ENCODE peak calls at places on chromosomes 4 and X, in ten cellular contexts. One of them, this sample, is unnamed.
A peak's percentile ranks its signal among the peaks of the same experiment; 100 is the strongest.

GRCh38 chr4:4417886-4418285 is 31.0 kb downstream of the NSG1 start:
- DNase-seq in activated T-cell treated with anti-CD3 and anti-CD28 coated beads for 24 hours: no peak
- DNase-seq in RPMI7951: no peak
- DNase-seq in HFF-Myc: no peak
- DNase-seq in Right ventricle myocardium superior: no peak
- DNase-seq in activated CD4-positive, alpha-beta T cell treated with anti-CD3 and anti-CD28 coated beads, Interleukin-2, amount 50 U/mL, for 4 hours: no peak
- DNase-seq in RWPE1: no peak
- DNase-seq in ascending aorta: no peak
- DNase-seq in islet precursor cell: peak; percentile 40
- DNase-seq in HT-29: no peak
- DNase-seq in this sample: no peak

GRCh38 chrX:1390621-1391369 is 1.1 kb downstream of the SLC25A6 start:
- DNase-seq in activated T-cell treated with anti-CD3 and anti-CD28 coated beads for 24 hours: no peak
- DNase-seq in RPMI7951: no peak
- DNase-seq in HFF-Myc: no peak
- DNase-seq in Right ventricle myocardium superior: peak; percentile 52
- DNase-seq in activated CD4-positive, alpha-beta T cell treated with anti-CD3 and anti-CD28 coated beads, Interleukin-2, amount 50 U/mL, for 4 hours: no peak
- DNase-seq in RWPE1: no peak
- DNase-seq in ascending aorta: peak; percentile 59
- DNase-seq in islet precursor cell: peak; percentile 39
- DNase-seq in HT-29: no peak
- DNase-seq in this sample: no peak

GRCh38 chr4:153082322-153083301 is 121.6 kb upstream of the TRIM2 start:
- DNase-seq in activated T-cell treated with anti-CD3 and anti-CD28 coated beads for 24 hours: no peak
- DNase-seq in RPMI7951: peak; percentile 35
- DNase-seq in HFF-Myc: no peak
- DNase-seq in Right ventricle myocardium superior: no peak
- DNase-seq in activated CD4-positive, alpha-beta T cell treated with anti-CD3 and anti-CD28 coated beads, Interleukin-2, amount 50 U/mL, for 4 hours: peak; percentile 12
- DNase-seq in RWPE1: no peak
- DNase-seq in ascending aorta: no peak
- DNase-seq in islet precursor cell: no peak
- DNase-seq in HT-29: no peak
- DNase-seq in this sample: no peak

GRCh38 chrX:107597264-107597663 is 31.0 kb upstream of the PRPS1 start:
- DNase-seq in activated T-cell treated with anti-CD3 and anti-CD28 coated beads for 24 hours: no peak
- DNase-seq in RPMI7951: no peak
- DNase-seq in HFF-Myc: no peak
- DNase-seq in Right ventricle myocardium superior: no peak
- DNase-seq in activated CD4-positive, alpha-beta T cell treated with anti-CD3 and anti-CD28 coated beads, Interleukin-2, amount 50 U/mL, for 4 hours: no peak
- DNase-seq in RWPE1: no peak
- DNase-seq in ascending aorta: no peak
- DNase-seq in islet precursor cell: no peak
- DNase-seq in HT-29: no peak
- DNase-seq in this sample: no peak

GRCh38 chr4:2341911-2342652 is 76.4 kb downstream of the ZFYVE28 start:
- DNase-seq in activated T-cell treated with anti-CD3 and anti-CD28 coated beads for 24 hours: no peak
- DNase-seq in RPMI7951: no peak
- DNase-seq in HFF-Myc: no peak
- DNase-seq in Right ventricle myocardium superior: peak; percentile 13
- DNase-seq in activated CD4-positive, alpha-beta T cell treated with anti-CD3 and anti-CD28 coated beads, Interleukin-2, amount 50 U/mL, for 4 hours: no peak
- DNase-seq in RWPE1: no peak
- DNase-seq in ascending aorta: peak; percentile 55
- DNase-seq in islet precursor cell: peak; percentile 49
- DNase-seq in HT-29: no peak
- DNase-seq in this sample: no peak

GRCh38 chr4:86496094-86497060 is 97.7 kb upstream of the PTPN13 start:
- DNase-seq in activated T-cell treated with anti-CD3 and anti-CD28 coated beads for 24 hours: no peak
- DNase-seq in RPMI7951: peak; percentile 36
- DNase-seq in HFF-Myc: no peak
- DNase-seq in Right ventricle myocardium superior: no peak
- DNase-seq in activated CD4-positive, alpha-beta T cell treated with anti-CD3 and anti-CD28 coated beads, Interleukin-2, amount 50 U/mL, for 4 hours: peak; percentile 10
- DNase-seq in RWPE1: peak; percentile 70
- DNase-seq in ascending aorta: peak; percentile 67
- DNase-seq in islet precursor cell: no peak
- DNase-seq in HT-29: peak; percentile 63
- DNase-seq in this sample: peak; percentile 15

GRCh38 chr4:8391972-8392371 is 48.6 kb downstream of the ACOX3 start:
- DNase-seq in activated T-cell treated with anti-CD3 and anti-CD28 coated beads for 24 hours: no peak
- DNase-seq in RPMI7951: peak; percentile 91
- DNase-seq in HFF-Myc: peak; percentile 79
- DNase-seq in Right ventricle myocardium superior: no peak
- DNase-seq in activated CD4-positive, alpha-beta T cell treated with anti-CD3 and anti-CD28 coated beads, Interleukin-2, amount 50 U/mL, for 4 hours: no peak
- DNase-seq in RWPE1: no peak
- DNase-seq in ascending aorta: no peak
- DNase-seq in islet precursor cell: no peak
- DNase-seq in HT-29: peak; percentile 48
- DNase-seq in this sample: peak; percentile 50

GRCh38 chr4:88759039-88759631 is 61.5 kb upstream of the NAP1L5 start:
- DNase-seq in activated T-cell treated with anti-CD3 and anti-CD28 coated beads for 24 hours: no peak
- DNase-seq in RPMI7951: no peak
- DNase-seq in HFF-Myc: peak; percentile 15
- DNase-seq in Right ventricle myocardium superior: no peak
- DNase-seq in activated CD4-positive, alpha-beta T cell treated with anti-CD3 and anti-CD28 coated beads, Interleukin-2, amount 50 U/mL, for 4 hours: no peak
- DNase-seq in RWPE1: no peak
- DNase-seq in ascending aorta: no peak
- DNase-seq in islet precursor cell: peak; percentile 73
- DNase-seq in HT-29: no peak
- DNase-seq in this sample: peak; percentile 4

GRCh38 chr4:67198757-67199156 is 346.5 kb downstream of the CENPC start:
- DNase-seq in activated T-cell treated with anti-CD3 and anti-CD28 coated beads for 24 hours: no peak
- DNase-seq in RPMI7951: no peak
- DNase-seq in HFF-Myc: no peak
- DNase-seq in Right ventricle myocardium superior: no peak
- DNase-seq in activated CD4-positive, alpha-beta T cell treated with anti-CD3 and anti-CD28 coated beads, Interleukin-2, amount 50 U/mL, for 4 hours: no peak
- DNase-seq in RWPE1: peak; percentile 1
- DNase-seq in ascending aorta: no peak
- DNase-seq in islet precursor cell: no peak
- DNase-seq in HT-29: peak; percentile 52
- DNase-seq in this sample: peak; percentile 32

GRCh38 chr4:168509786-168510185 is 12.9 kb downstream of the PALLD start:
- DNase-seq in activated T-cell treated with anti-CD3 and anti-CD28 coated beads for 24 hours: peak; percentile 39
- DNase-seq in RPMI7951: no peak
- DNase-seq in HFF-Myc: no peak
- DNase-seq in Right ventricle myocardium superior: no peak
- DNase-seq in activated CD4-positive, alpha-beta T cell treated with anti-CD3 and anti-CD28 coated beads, Interleukin-2, amount 50 U/mL, for 4 hours: peak; percentile 1
- DNase-seq in RWPE1: no peak
- DNase-seq in ascending aorta: no peak
- DNase-seq in islet precursor cell: no peak
- DNase-seq in HT-29: no peak
- DNase-seq in this sample: no peak

GRCh38 chrX:121949041-121949760 is 901.8 kb downstream of the GLUD2 start:
- DNase-seq in activated T-cell treated with anti-CD3 and anti-CD28 coated beads for 24 hours: no peak
- DNase-seq in RPMI7951: peak; percentile 11
- DNase-seq in HFF-Myc: no peak
- DNase-seq in Right ventricle myocardium superior: no peak
- DNase-seq in activated CD4-positive, alpha-beta T cell treated with anti-CD3 and anti-CD28 coated beads, Interleukin-2, amount 50 U/mL, for 4 hours: no peak
- DNase-seq in RWPE1: no peak
- DNase-seq in ascending aorta: no peak
- DNase-seq in islet precursor cell: no peak
- DNase-seq in HT-29: no peak
- DNase-seq in this sample: no peak

GRCh38 chr4:102862747-102863146 is 6.0 kb upstream of the CISD2 start:
- DNase-seq in activated T-cell treated with anti-CD3 and anti-CD28 coated beads for 24 hours: no peak
- DNase-seq in RPMI7951: no peak
- DNase-seq in HFF-Myc: no peak
- DNase-seq in Right ventricle myocardium superior: no peak
- DNase-seq in activated CD4-positive, alpha-beta T cell treated with anti-CD3 and anti-CD28 coated beads, Interleukin-2, amount 50 U/mL, for 4 hours: no peak
- DNase-seq in RWPE1: no peak
- DNase-seq in ascending aorta: no peak
- DNase-seq in islet precursor cell: no peak
- DNase-seq in HT-29: no peak
- DNase-seq in this sample: no peak

GRCh38 chrX:26328610-26329319 is 112.8 kb downstream of the MAGEB5 start:
- DNase-seq in activated T-cell treated with anti-CD3 and anti-CD28 coated beads for 24 hours: no peak
- DNase-seq in RPMI7951: no peak
- DNase-seq in HFF-Myc: no peak
- DNase-seq in Right ventricle myocardium superior: no peak
- DNase-seq in activated CD4-positive, alpha-beta T cell treated with anti-CD3 and anti-CD28 coated beads, Interleukin-2, amount 50 U/mL, for 4 hours: no peak
- DNase-seq in RWPE1: no peak
- DNase-seq in ascending aorta: no peak
- DNase-seq in islet precursor cell: no peak
- DNase-seq in HT-29: no peak
- DNase-seq in this sample: no peak

GRCh38 chr4:67575232-67575888 is 16.8 kb downstream of the STAP1 start:
- DNase-seq in activated T-cell treated with anti-CD3 and anti-CD28 coated beads for 24 hours: no peak
- DNase-seq in RPMI7951: no peak
- DNase-seq in HFF-Myc: no peak
- DNase-seq in Right ventricle myocardium superior: no peak
- DNase-seq in activated CD4-positive, alpha-beta T cell treated with anti-CD3 and anti-CD28 coated beads, Interleukin-2, amount 50 U/mL, for 4 hours: no peak
- DNase-seq in RWPE1: no peak
- DNase-seq in ascending aorta: no peak
- DNase-seq in islet precursor cell: no peak
- DNase-seq in HT-29: no peak
- DNase-seq in this sample: no peak

GRCh38 chr4:146637853-146638800 is 566 bp upstream of the POU4F2 start:
- DNase-seq in activated T-cell treated with anti-CD3 and anti-CD28 coated beads for 24 hours: no peak
- DNase-seq in RPMI7951: no peak
- DNase-seq in HFF-Myc: no peak
- DNase-seq in Right ventricle myocardium superior: no peak
- DNase-seq in activated CD4-positive, alpha-beta T cell treated with anti-CD3 and anti-CD28 coated beads, Interleukin-2, amount 50 U/mL, for 4 hours: no peak
- DNase-seq in RWPE1: no peak
- DNase-seq in ascending aorta: no peak
- DNase-seq in islet precursor cell: peak; percentile 54
- DNase-seq in HT-29: no peak
- DNase-seq in this sample: peak; percentile 38

GRCh38 chrX:107849747-107850478 is 24.2 kb downstream of the MID2 start:
- DNase-seq in activated T-cell treated with anti-CD3 and anti-CD28 coated beads for 24 hours: no peak
- DNase-seq in RPMI7951: peak; percentile 4
- DNase-seq in HFF-Myc: no peak
- DNase-seq in Right ventricle myocardium superior: no peak
- DNase-seq in activated CD4-positive, alpha-beta T cell treated with anti-CD3 and anti-CD28 coated beads, Interleukin-2, amount 50 U/mL, for 4 hours: no peak
- DNase-seq in RWPE1: no peak
- DNase-seq in ascending aorta: no peak
- DNase-seq in islet precursor cell: no peak
- DNase-seq in HT-29: no peak
- DNase-seq in this sample: no peak

GRCh38 chr4:113053883-113054282 is 4.4 kb downstream of the ANK2 start:
- DNase-seq in activated T-cell treated with anti-CD3 and anti-CD28 coated beads for 24 hours: no peak
- DNase-seq in RPMI7951: no peak
- DNase-seq in HFF-Myc: no peak
- DNase-seq in Right ventricle myocardium superior: no peak
- DNase-seq in activated CD4-positive, alpha-beta T cell treated with anti-CD3 and anti-CD28 coated beads, Interleukin-2, amount 50 U/mL, for 4 hours: no peak
- DNase-seq in RWPE1: no peak
- DNase-seq in ascending aorta: no peak
- DNase-seq in islet precursor cell: no peak
- DNase-seq in HT-29: no peak
- DNase-seq in this sample: no peak

GRCh38 chr4:142615324-142615665 is 230.8 kb downstream of the INPP4B start:
- DNase-seq in activated T-cell treated with anti-CD3 and anti-CD28 coated beads for 24 hours: no peak
- DNase-seq in RPMI7951: peak; percentile 83
- DNase-seq in HFF-Myc: peak; percentile 37
- DNase-seq in Right ventricle myocardium superior: no peak
- DNase-seq in activated CD4-positive, alpha-beta T cell treated with anti-CD3 and anti-CD28 coated beads, Interleukin-2, amount 50 U/mL, for 4 hours: no peak
- DNase-seq in RWPE1: no peak
- DNase-seq in ascending aorta: no peak
- DNase-seq in islet precursor cell: peak; percentile 59
- DNase-seq in HT-29: peak; percentile 69
- DNase-seq in this sample: no peak

GRCh38 chr4:122921971-122922876 is at the start of gene NUDT6:
- DNase-seq in activated T-cell treated with anti-CD3 and anti-CD28 coated beads for 24 hours: peak; percentile 22
- DNase-seq in RPMI7951: peak; percentile 77
- DNase-seq in HFF-Myc: no peak
- DNase-seq in Right ventricle myocardium superior: peak; percentile 85
- DNase-seq in activated CD4-positive, alpha-beta T cell treated with anti-CD3 and anti-CD28 coated beads, Interleukin-2, amount 50 U/mL, for 4 hours: peak; percentile 9
- DNase-seq in RWPE1: peak; percentile 57
- DNase-seq in ascending aorta: peak; percentile 76
- DNase-seq in islet precursor cell: peak; percentile 83
- DNase-seq in HT-29: peak; percentile 67
- DNase-seq in this sample: peak; percentile 63

GRCh38 chr4:76540496-76540895 is 105.5 kb downstream of the SHROOM3 start:
- DNase-seq in activated T-cell treated with anti-CD3 and anti-CD28 coated beads for 24 hours: no peak
- DNase-seq in RPMI7951: no peak
- DNase-seq in HFF-Myc: no peak
- DNase-seq in Right ventricle myocardium superior: no peak
- DNase-seq in activated CD4-positive, alpha-beta T cell treated with anti-CD3 and anti-CD28 coated beads, Interleukin-2, amount 50 U/mL, for 4 hours: no peak
- DNase-seq in RWPE1: no peak
- DNase-seq in ascending aorta: no peak
- DNase-seq in islet precursor cell: no peak
- DNase-seq in HT-29: no peak
- DNase-seq in this sample: no peak

GRCh38 chrX:110745288-110745687 is 50.3 kb downstream of the CHRDL1 start:
- DNase-seq in activated T-cell treated with anti-CD3 and anti-CD28 coated beads for 24 hours: no peak
- DNase-seq in RPMI7951: no peak
- DNase-seq in HFF-Myc: no peak
- DNase-seq in Right ventricle myocardium superior: no peak
- DNase-seq in activated CD4-positive, alpha-beta T cell treated with anti-CD3 and anti-CD28 coated beads, Interleukin-2, amount 50 U/mL, for 4 hours: no peak
- DNase-seq in RWPE1: no peak
- DNase-seq in ascending aorta: no peak
- DNase-seq in islet precursor cell: no peak
- DNase-seq in HT-29: no peak
- DNase-seq in this sample: no peak

GRCh38 chrX:151776113-151776790 is 41.7 kb downstream of the CNGA2 start:
- DNase-seq in activated T-cell treated with anti-CD3 and anti-CD28 coated beads for 24 hours: no peak
- DNase-seq in RPMI7951: no peak
- DNase-seq in HFF-Myc: no peak
- DNase-seq in Right ventricle myocardium superior: peak; percentile 39
- DNase-seq in activated CD4-positive, alpha-beta T cell treated with anti-CD3 and anti-CD28 coated beads, Interleukin-2, amount 50 U/mL, for 4 hours: no peak
- DNase-seq in RWPE1: no peak
- DNase-seq in ascending aorta: peak; percentile 56
- DNase-seq in islet precursor cell: peak; percentile 63
- DNase-seq in HT-29: no peak
- DNase-seq in this sample: no peak

GRCh38 chrX:48897157-48897620 is 379 bp downstream of the TIMM17B start:
- DNase-seq in activated T-cell treated with anti-CD3 and anti-CD28 coated beads for 24 hours: peak; percentile 48
- DNase-seq in RPMI7951: peak; percentile 85
- DNase-seq in HFF-Myc: no peak
- DNase-seq in Right ventricle myocardium superior: peak; percentile 76
- DNase-seq in activated CD4-positive, alpha-beta T cell treated with anti-CD3 and anti-CD28 coated beads, Interleukin-2, amount 50 U/mL, for 4 hours: peak; percentile 51
- DNase-seq in RWPE1: peak; percentile 55
- DNase-seq in ascending aorta: peak; percentile 85
- DNase-seq in islet precursor cell: peak; percentile 88
- DNase-seq in HT-29: peak; percentile 90
- DNase-seq in this sample: peak; percentile 79

GRCh38 chr4:21134994-21135393 is 434.7 kb downstream of the PACRGL start:
- DNase-seq in activated T-cell treated with anti-CD3 and anti-CD28 coated beads for 24 hours: no peak
- DNase-seq in RPMI7951: peak; percentile 8
- DNase-seq in HFF-Myc: no peak
- DNase-seq in Right ventricle myocardium superior: no peak
- DNase-seq in activated CD4-positive, alpha-beta T cell treated with anti-CD3 and anti-CD28 coated beads, Interleukin-2, amount 50 U/mL, for 4 hours: no peak
- DNase-seq in RWPE1: no peak
- DNase-seq in ascending aorta: no peak
- DNase-seq in islet precursor cell: no peak
- DNase-seq in HT-29: peak; percentile 53
- DNase-seq in this sample: peak; percentile 47

GRCh38 chr4:44070843-44071242 is 377.8 kb downstream of the KCTD8 start:
- DNase-seq in activated T-cell treated with anti-CD3 and anti-CD28 coated beads for 24 hours: no peak
- DNase-seq in RPMI7951: no peak
- DNase-seq in HFF-Myc: no peak
- DNase-seq in Right ventricle myocardium superior: no peak
- DNase-seq in activated CD4-positive, alpha-beta T cell treated with anti-CD3 and anti-CD28 coated beads, Interleukin-2, amount 50 U/mL, for 4 hours: no peak
- DNase-seq in RWPE1: no peak
- DNase-seq in ascending aorta: no peak
- DNase-seq in islet precursor cell: no peak
- DNase-seq in HT-29: no peak
- DNase-seq in this sample: no peak

GRCh38 chrX:110557864-110558263 is 199.2 kb downstream of the RTL9 start:
- DNase-seq in activated T-cell treated with anti-CD3 and anti-CD28 coated beads for 24 hours: no peak
- DNase-seq in RPMI7951: no peak
- DNase-seq in HFF-Myc: no peak
- DNase-seq in Right ventricle myocardium superior: no peak
- DNase-seq in activated CD4-positive, alpha-beta T cell treated with anti-CD3 and anti-CD28 coated beads, Interleukin-2, amount 50 U/mL, for 4 hours: no peak
- DNase-seq in RWPE1: no peak
- DNase-seq in ascending aorta: no peak
- DNase-seq in islet precursor cell: no peak
- DNase-seq in HT-29: no peak
- DNase-seq in this sample: no peak

GRCh38 chr4:59161249-59161648 is 2038.9 kb upstream of the ADGRL3 start:
- DNase-seq in activated T-cell treated with anti-CD3 and anti-CD28 coated beads for 24 hours: no peak
- DNase-seq in RPMI7951: no peak
- DNase-seq in HFF-Myc: no peak
- DNase-seq in Right ventricle myocardium superior: no peak
- DNase-seq in activated CD4-positive, alpha-beta T cell treated with anti-CD3 and anti-CD28 coated beads, Interleukin-2, amount 50 U/mL, for 4 hours: no peak
- DNase-seq in RWPE1: no peak
- DNase-seq in ascending aorta: no peak
- DNase-seq in islet precursor cell: no peak
- DNase-seq in HT-29: no peak
- DNase-seq in this sample: no peak

GRCh38 chr4:1604181-1604705 is 79.9 kb downstream of the FAM53A start:
- DNase-seq in activated T-cell treated with anti-CD3 and anti-CD28 coated beads for 24 hours: no peak
- DNase-seq in RPMI7951: peak; percentile 10
- DNase-seq in HFF-Myc: no peak
- DNase-seq in Right ventricle myocardium superior: peak; percentile 32
- DNase-seq in activated CD4-positive, alpha-beta T cell treated with anti-CD3 and anti-CD28 coated beads, Interleukin-2, amount 50 U/mL, for 4 hours: no peak
- DNase-seq in RWPE1: peak; percentile 42
- DNase-seq in ascending aorta: no peak
- DNase-seq in islet precursor cell: no peak
- DNase-seq in HT-29: no peak
- DNase-seq in this sample: no peak